ENCODE peak calls at places on chromosomes 11 and 22, in four cellular contexts. M is adrenal gland, X is A549, O is spleen. C is an unnamed sample.

GRCh38 chr11:12461516-12461915 is 84.1 kb downstream of the PARVA start:
- DNase-seq in M (no peak), X (no peak), O (no peak), C (no peak)

GRCh38 chr11:95231881-95232605 is 1.0 kb upstream of the SESN3 start:
- DNase-seq in M (peak), X (no peak), O (peak), C (peak)

GRCh38 chr11:104946907-104947306 is 21.5 kb downstream of the CASP4 start:
- DNase-seq in M (no peak), X (peak), O (no peak), C (no peak)

GRCh38 chr11:68312780-68313573 is 586 bp downstream of the LRP5 start:
- DNase-seq in M (no peak), X (no peak), O (no peak), C (peak)

GRCh38 chr22:39405346-39406085 is 5.9 kb downstream of the TAB1 start:
- DNase-seq in M (no peak), X (no peak), O (peak), C (no peak)

GRCh38 chr11:130202818-130203671 is 43.5 kb downstream of the ST14 start:
- DNase-seq in M (no peak), X (no peak), O (peak), C (no peak)

GRCh38 chr11:108916290-108916689 is 251.4 kb downstream of the DDX10 start:
- DNase-seq in M (no peak), X (no peak), O (no peak), C (no peak)

GRCh38 chr11:93197383-93198220 is at the start of gene SLC36A4:
- DNase-seq in M (peak), X (peak), O (peak), C (peak)

GRCh38 chr11:73344191-73344607 is 32.0 kb upstream of the RELT start:
- DNase-seq in M (no peak), X (no peak), O (peak), C (no peak)

GRCh38 chr11:65314501-65315203 is at the start of gene CDC42EP2:
- DNase-seq in M (peak), X (peak), O (peak), C (peak)

GRCh38 chr22:16959345-16959930 is 48.6 kb downstream of the GAB4 start:
- DNase-seq in M (no peak), X (no peak), O (no peak), C (no peak)

GRCh38 chr11:43138621-43139140 is 173.1 kb upstream of the API5 start:
- DNase-seq in M (no peak), X (no peak), O (no peak), C (no peak)

GRCh38 chr22:17921871-17922821 is 102.2 kb downstream of the MICAL3 start:
- DNase-seq in M (no peak), X (no peak), O (no peak), C (no peak)

GRCh38 chr11:35116245-35116644 is 22.7 kb upstream of the CD44 start:
- DNase-seq in M (no peak), X (no peak), O (no peak), C (no peak)

DNA sequence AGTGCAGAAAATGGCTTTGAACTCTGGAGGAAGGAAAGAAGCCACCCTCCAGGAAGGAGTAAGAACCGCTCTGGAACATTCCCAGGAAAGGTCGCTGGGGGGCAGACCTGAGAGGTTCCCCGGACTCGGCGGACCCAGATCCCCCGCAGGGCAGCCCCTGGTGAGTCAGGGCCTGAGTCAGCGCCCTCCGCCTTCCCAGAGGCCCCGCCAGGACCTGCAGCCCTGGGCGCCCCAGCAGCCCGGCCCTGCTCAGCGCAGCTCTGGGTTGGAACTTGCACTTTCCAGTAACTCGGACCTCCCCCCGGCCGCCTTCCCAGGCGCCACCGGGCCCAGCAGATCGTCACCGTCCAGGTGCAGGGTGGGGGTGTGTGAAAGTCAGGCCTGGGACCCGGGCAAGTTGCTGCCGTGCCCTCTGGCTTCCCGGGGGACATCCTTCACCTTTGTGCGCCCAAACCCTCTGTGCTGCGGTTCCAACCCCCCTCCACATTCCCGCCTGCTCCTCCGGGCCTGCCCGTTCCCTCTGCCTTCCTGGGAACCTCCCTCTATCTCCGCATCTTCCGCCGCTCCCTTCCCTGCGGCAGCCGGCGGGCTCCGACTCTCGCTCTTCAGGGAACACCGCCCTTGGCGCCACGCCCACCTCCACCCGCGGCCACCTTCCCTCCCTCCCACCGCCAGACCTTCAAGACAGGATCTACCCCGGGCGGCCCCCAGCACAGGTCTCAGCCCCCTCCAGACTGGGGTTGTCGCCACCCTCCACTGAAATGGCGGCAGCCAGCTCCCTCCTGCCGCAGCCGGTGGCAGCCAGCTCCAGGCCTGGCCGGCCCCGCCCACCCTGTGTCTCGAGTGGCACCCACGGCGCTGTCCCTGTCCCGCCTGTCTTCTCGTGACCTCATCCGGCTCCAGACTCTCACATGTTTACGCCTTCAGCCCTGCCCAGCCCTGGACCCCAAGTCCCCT is 36.8 kb upstream of the WNT7B start:
- DNase-seq in M (peak), X (peak), O (peak), C (peak)
- TF ChIP-seq POLR2A in M (peak), X (peak), O (no peak), C (peak)

GRCh38 chr22:44003776-44004460 is 20.2 kb upstream of the PARVB start:
- DNase-seq in M (no peak), X (no peak), O (peak), C (no peak)
- TF ChIP-seq CTCF in M (no peak), X (no peak), O (no peak), C (no peak)

DNA sequence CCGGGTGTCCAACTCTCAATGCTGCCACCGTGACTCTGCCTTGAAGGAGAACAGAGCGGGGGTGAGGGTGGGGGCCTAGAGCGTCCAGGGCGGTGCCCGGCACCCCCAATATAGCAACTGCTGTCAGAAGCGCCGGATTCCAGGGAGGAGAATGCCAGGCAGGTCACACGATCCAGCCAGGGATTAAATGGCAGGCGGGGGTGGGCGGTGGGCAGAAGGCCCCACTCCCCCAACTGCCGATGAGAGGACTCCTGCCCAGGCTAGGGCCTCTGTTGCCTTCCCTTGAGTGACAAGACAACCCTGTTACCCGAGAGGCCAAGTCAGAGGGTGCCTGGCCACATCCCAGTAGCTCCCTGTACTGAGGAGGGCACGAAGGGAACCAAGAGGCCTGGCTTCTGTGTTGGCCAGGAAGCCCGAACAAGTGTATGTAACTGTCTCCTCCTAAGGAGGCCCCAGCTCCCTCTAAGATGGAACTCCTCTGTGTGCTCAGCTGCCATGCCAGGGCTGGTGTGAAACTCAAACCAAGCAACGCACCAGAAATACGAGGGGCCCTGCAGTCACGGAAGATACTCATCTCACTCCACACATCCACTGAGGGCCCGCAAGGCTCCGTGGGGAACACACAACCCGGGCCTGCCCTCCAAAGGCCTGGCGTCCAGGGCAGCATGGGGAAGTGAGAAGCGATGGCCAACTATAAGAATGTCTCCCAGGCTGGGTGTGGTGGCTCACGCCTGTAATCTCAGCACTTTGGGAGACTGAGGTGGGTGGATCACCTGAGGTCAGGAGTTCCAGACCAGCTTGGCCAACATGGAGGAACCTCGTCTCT is 3.0 kb downstream of the PACSIN3 start:
- DNase-seq in M (no peak), X (no peak), O (no peak), C (no peak)
- TF ChIP-seq POLR2A in M (no peak), X (no peak), O (no peak), C (no peak)

GRCh38 chr11:47186076-47186936 is at the start of gene PACSIN3:
- DNase-seq in M (no peak), X (peak), O (peak), C (peak)
- TF ChIP-seq CTCF in M (no peak), X (no peak), O (peak), C (no peak)

GRCh38 chr11:75734491-75735180 is 17.0 kb downstream of the MOGAT2 start:
- DNase-seq in M (no peak), X (no peak), O (no peak), C (no peak)
- TF ChIP-seq POLR2A in M (no peak), X (no peak), O (no peak), C (no peak)

GRCh38 chr22:46737105-46737975 is 712 bp downstream of the CERK start:
- DNase-seq in M (no peak), X (peak), O (peak), C (peak)

GRCh38 chr22:46740910-46741785 is 3.1 kb upstream of the CERK start:
- DNase-seq in M (no peak), X (no peak), O (no peak), C (no peak)

GRCh38 chr22:46738642-46738960 is 549 bp upstream of the CERK start:
- DNase-seq in M (no peak), X (no peak), O (no peak), C (no peak)

GRCh38 chr22:46737976-46738641 is at the start of gene CERK:
- DNase-seq in M (peak), X (peak), O (peak), C (peak)

GRCh38 chr22:46738961-46739870 is 1.2 kb upstream of the CERK start:
- DNase-seq in M (peak), X (peak), O (no peak), C (peak)
- TF ChIP-seq CTCF in M (no peak), X (peak), O (peak), C (no peak)

GRCh38 chr11:2250485-2250884 is 19.9 kb downstream of the ASCL2 start:
- DNase-seq in M (no peak), X (no peak), O (no peak), C (no peak)
- TF ChIP-seq POLR2A in M (no peak), X (no peak), O (no peak), C (no peak)

GRCh38 chr11:125679397-125679796 is 1.2 kb downstream of the ACRV1 start:
- DNase-seq in M (no peak), X (no peak), O (no peak), C (no peak)
- TF ChIP-seq CTCF in M (no peak), X (peak), O (no peak), C (no peak)

C was measured in body of pancreas.